ENCODE peak calls at places on chromosomes 2 and 18, in five cellular contexts. W, P, D, K and L are unnamed samples.
A peak's percentile ranks its signal among the peaks of the same experiment; 100 is the strongest.

GRCh38 chr2:59025157-59025757 is 784.1 kb upstream of the FANCL start:
- DNase-seq in D (no peak), K (no peak), W (peak; percentile 14), P (peak; percentile 26), L (no peak)

GRCh38 chr2:70111752-70112591 is 24.7 kb downstream of the PCBP1 start:
- DNase-seq in P (peak; percentile 71), K (no peak), W (peak; percentile 78), D (no peak), L (no peak)

GRCh38 chr18:32724071-32724696 is 48.6 kb downstream of the KLHL14 start:
- DNase-seq in D (no peak), K (no peak), W (no peak), P (no peak), L (no peak)

GRCh38 chr18:39946623-39947061 is 2008.4 kb upstream of the PIK3C3 start:
- DNase-seq in P (peak; percentile 76), D (no peak), K (peak; percentile 14), W (peak; percentile 88), L (no peak)

GRCh38 chr2:124476291-124476690 is 451.2 kb downstream of the CNTNAP5 start:
- DNase-seq in D (no peak), P (peak; percentile 11), K (no peak), W (peak; percentile 26), L (no peak)

GRCh38 chr2:66495788-66496640 is 61.1 kb downstream of the MEIS1 start:
- DNase-seq in K (peak; percentile 67), P (peak; percentile 96), D (peak; percentile 72), W (peak; percentile 88), L (no peak)

GRCh38 chr18:70299393-70299792 is 10.5 kb downstream of the SOCS6 start:
- DNase-seq in K (no peak), P (no peak), D (no peak), W (no peak), L (no peak)

GRCh38 chr2:25835906-25836305 is 42.4 kb downstream of the ASXL2 start:
- DNase-seq in W (no peak), P (no peak), D (no peak), K (no peak), L (no peak)

GRCh38 chr18:8706981-8707940 is 1.9 kb downstream of the MTCL1 start:
- DNase-seq in W (peak; percentile 87), K (peak; percentile 60), D (no peak), P (peak; percentile 73), L (no peak)

GRCh38 chr2:207162319-207162718 is 3.4 kb downstream of the KLF7 start:
- DNase-seq in P (no peak), K (no peak), D (no peak), W (peak; percentile 87), L (no peak)

GRCh38 chr2:126358122-126358521 is 297.8 kb upstream of the GYPC start:
- DNase-seq in D (no peak), W (no peak), K (no peak), P (no peak), L (no peak)

GRCh38 chr2:126359494-126359893 is 296.5 kb upstream of the GYPC start:
- DNase-seq in K (no peak), P (peak; percentile 4), D (no peak), W (no peak), L (no peak)
- H3K9me3 ChIP-seq in K (no peaks in the 10 kb centered on the region), P (no peaks in the 10 kb centered on the region), D (no peaks in the 10 kb centered on the region), W (no peaks in the 10 kb centered on the region), L (no peaks in the 10 kb centered on the region)

GRCh38 chr2:235498556-235499305 is 4.9 kb downstream of the AGAP1 start:
- DNase-seq in K (peak; percentile 77), D (no peak), W (peak; percentile 56), P (no peak), L (no peak)
- TF ChIP-seq CTCF in K (peak; percentile 22), D (no peak), W (no peak), P (no peak), L (no peak)

GRCh38 chr2:191056218-191056617 is 42.2 kb upstream of the STAT1 start:
- DNase-seq in W (no peak), D (no peak), P (no peak), K (no peak), L (no peak)
- H3K27ac ChIP-seq in W (no peak overlapping the region), D (no peak overlapping the region), P (no peak overlapping the region), K (no peak overlapping the region), L (no peak overlapping the region)

DNA sequence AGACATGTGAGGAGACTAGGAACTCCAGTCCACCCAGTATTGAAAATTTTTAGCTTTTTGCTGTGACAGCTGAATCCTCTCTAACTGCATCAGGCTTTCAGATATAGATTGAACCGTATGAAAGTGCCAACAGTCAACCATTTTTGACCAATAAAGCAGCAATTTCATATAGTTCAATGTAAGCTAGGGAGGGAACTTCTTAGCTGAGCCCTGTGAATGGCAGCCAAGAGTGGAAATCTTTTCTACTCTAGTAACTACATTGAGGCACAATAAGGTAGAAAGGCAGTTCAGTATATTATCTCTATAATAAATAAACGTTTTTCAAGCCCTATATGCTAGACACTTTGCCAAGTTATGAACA is 96.3 kb upstream of the TANK start:
- DNase-seq in P (no peak), D (no peak), K (no peak), W (no peak), L (no peak)
- H3K9me3 ChIP-seq in P (no peaks in the 10 kb centered on the region), D (no peaks in the 10 kb centered on the region), K (no peaks in the 10 kb centered on the region), W (no peaks in the 10 kb centered on the region), L (no peaks in the 10 kb centered on the region)

GRCh38 chr18:47898696-47899095 is 31.8 kb downstream of the SMAD2 start:
- DNase-seq in K (no peak), D (no peak), W (no peak), P (no peak), L (no peak)

GRCh38 chr18:47898055-47898454 is 32.4 kb downstream of the SMAD2 start:
- DNase-seq in W (no peak), K (no peak), D (no peak), P (no peak), L (no peak)

GRCh38 chr18:47895565-47896250 is 34.8 kb downstream of the SMAD2 start:
- DNase-seq in K (no peak), D (no peak), P (no peak), W (no peak), L (no peak)

GRCh38 chr18:47901624-47902362 is 28.7 kb downstream of the SMAD2 start:
- DNase-seq in D (no peak), K (no peak), W (no peak), P (no peak), L (no peak)

DNA sequence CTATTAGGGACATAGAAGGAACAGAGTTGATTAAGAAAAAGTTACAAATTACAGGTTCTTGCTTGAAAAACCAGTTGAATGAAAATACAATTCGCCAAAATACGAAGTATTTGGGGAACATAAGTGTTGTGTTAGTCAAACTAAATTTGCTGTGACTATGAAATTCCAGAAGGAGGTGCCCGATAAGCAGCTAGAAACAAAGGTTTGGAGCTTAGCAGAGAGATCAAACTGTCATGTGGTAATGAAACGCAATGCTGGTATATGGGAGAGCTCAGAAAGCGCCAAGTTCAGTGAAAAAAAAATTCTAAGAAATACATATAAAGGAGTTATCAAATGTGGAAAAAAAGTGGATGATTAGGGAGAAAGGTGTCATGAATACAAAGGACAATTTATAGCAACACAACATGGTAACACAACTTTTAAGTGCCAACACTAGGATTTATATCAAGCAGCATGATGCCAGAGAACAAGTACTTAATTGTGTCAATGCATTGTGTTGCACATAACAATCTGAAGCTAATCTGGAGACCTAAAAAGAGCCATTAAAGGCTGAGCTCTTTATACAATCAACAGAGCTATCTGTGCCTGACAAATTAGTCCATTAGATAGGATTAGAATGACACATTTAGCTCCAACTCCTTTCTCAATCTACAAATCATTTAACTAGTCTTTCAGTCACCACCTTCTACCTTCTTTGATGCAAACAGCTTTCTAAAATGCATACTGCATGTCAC is 31.2 kb downstream of the SMAD2 start:
- DNase-seq in K (no peak), D (no peak), W (peak; percentile 16), P (peak; percentile 1), L (no peak)
- TF ChIP-seq CTCF in K (no peak), D (no peak), W (no peak), P (no peak), L (no peak)